ENCODE peak calls at places on chromosomes 12 and 14, in five cellular contexts. A, Q, F, S and D are unnamed samples.

GRCh38 chr12:120439646-120440247 is 1.8 kb downstream of the COX6A1 start:
- DNase-seq in Q (peak; percentile 65), F (peak; percentile 83), A (peak; percentile 54), S (no peak), D (peak; percentile 78)

GRCh38 chr14:45298427-45299117 is 45.6 kb upstream of the MIS18BP1 start:
- DNase-seq in F (no peak), Q (no peak), S (no peak), A (no peak), D (no peak)

GRCh38 chr12:46266382-46266791 is 2.5 kb downstream of the SLC38A1 start:
- DNase-seq in F (peak; percentile 67), S (no peak), Q (no peak), A (peak; percentile 61), D (peak; percentile 46)

GRCh38 chr12:51281202-51281924 is 11.1 kb upstream of the SMAGP start:
- DNase-seq in A (peak; percentile 74), F (no peak), S (no peak), Q (no peak), D (no peak)

GRCh38 chr14:104582649-104583048 is 3.1 kb downstream of the C14orf180 start:
- DNase-seq in A (no peak), Q (no peak), S (no peak), F (peak; percentile 62), D (no peak)

GRCh38 chr12:7113389-7113871 is 4.4 kb upstream of the C1RL start:
- DNase-seq in S (no peak), F (peak; percentile 62), Q (no peak), A (peak; percentile 44), D (peak; percentile 44)

GRCh38 chr12:42728770-42729531 is 139.4 kb upstream of the PRICKLE1 start:
- DNase-seq in A (no peak), Q (no peak), S (no peak), F (no peak), D (no peak)

GRCh38 chr14:75186953-75187352 is 10.5 kb upstream of the TMED10 start:
- DNase-seq in S (no peak), A (no peak), Q (no peak), F (no peak), D (no peak)

GRCh38 chr12:56029666-56030293 is 8.9 kb downstream of the IKZF4 start:
- DNase-seq in F (peak; percentile 75), Q (peak; percentile 71), A (peak; percentile 67), S (no peak), D (peak; percentile 78)

GRCh38 chr12:42524716-42525115 is 64.8 kb downstream of the PRICKLE1 start:
- DNase-seq in S (no peak), F (no peak), A (no peak), Q (no peak), D (no peak)

GRCh38 chr12:124083708-124084107 is 110.7 kb downstream of the ZNF664 start:
- DNase-seq in Q (no peak), A (no peak), S (no peak), F (no peak), D (no peak)

GRCh38 chr12:47988073-47989022 is 15.9 kb downstream of the COL2A1 start:
- DNase-seq in F (no peak), Q (no peak), S (no peak), A (peak; percentile 33), D (no peak)

GRCh38 chr14:33184587-33184986 is 245.9 kb downstream of the NPAS3 start:
- DNase-seq in F (peak; percentile 1), S (no peak), A (no peak), Q (no peak), D (peak; percentile 3)

GRCh38 chr12:42589465-42590323 is at the start of gene PRICKLE1:
- DNase-seq in A (peak; percentile 60), Q (no peak), S (no peak), F (peak; percentile 31), D (peak; percentile 24)

GRCh38 chr12:5459051-5459782 is 27.3 kb downstream of the NTF3 start:
- DNase-seq in A (no peak), F (peak; percentile 9), Q (no peak), S (no peak), D (no peak)

GRCh38 chr14:62439210-62439609 is 606.0 kb downstream of the KCNH5 start:
- DNase-seq in A (no peak), Q (no peak), F (no peak), S (no peak), D (no peak)

GRCh38 chr12:104370989-104371870 is 67.7 kb downstream of the EID3 start:
- DNase-seq in A (peak; percentile 57), Q (no peak), F (no peak), S (peak; percentile 54), D (peak; percentile 86)

GRCh38 chr12:99907210-99907609 is 77.5 kb downstream of the ANKS1B start:
- DNase-seq in Q (no peak), A (no peak), F (no peak), S (no peak), D (no peak)

GRCh38 chr12:56188786-56189335 is 422 bp downstream of the SMARCC2 start:
- DNase-seq in S (no peak), F (no peak), A (no peak), Q (no peak), D (no peak)

GRCh38 chr12:81644503-81644902 is 114.6 kb downstream of the PPFIA2 start:
- DNase-seq in F (peak; percentile 3), S (no peak), A (peak; percentile 36), Q (peak; percentile 38), D (peak; percentile 7)

GRCh38 chr14:65084554-65085190 is 17.6 kb downstream of the MAX start:
- DNase-seq in Q (no peak), S (no peak), A (no peak), F (no peak), D (no peak)

GRCh38 chr12:66829660-66830325 is 150.9 kb upstream of the GRIP1 start:
- DNase-seq in S (no peak), F (no peak), Q (no peak), A (no peak), D (no peak)

GRCh38 chr14:35121026-35121886 is 534 bp downstream of the PPP2R3C start:
- DNase-seq in F (peak; percentile 45), Q (no peak), A (no peak), S (no peak), D (peak; percentile 93)

GRCh38 chr14:35124127-35124526 is 1.8 kb downstream of the PRORP start:
- DNase-seq in A (no peak), Q (no peak), S (no peak), F (peak; percentile 16), D (no peak)

GRCh38 chr14:35121887-35122695 is at the start of the genes PPP2R3C and PRORP:
- DNase-seq in S (peak; percentile 95), Q (peak; percentile 98), F (peak; percentile 94), A (peak; percentile 94), D (peak; percentile 99)

GRCh38 chr14:35123388-35123703 is 994 bp downstream of the PRORP start:
- DNase-seq in S (no peak), A (no peak), Q (no peak), F (no peak), D (no peak)

DNA sequence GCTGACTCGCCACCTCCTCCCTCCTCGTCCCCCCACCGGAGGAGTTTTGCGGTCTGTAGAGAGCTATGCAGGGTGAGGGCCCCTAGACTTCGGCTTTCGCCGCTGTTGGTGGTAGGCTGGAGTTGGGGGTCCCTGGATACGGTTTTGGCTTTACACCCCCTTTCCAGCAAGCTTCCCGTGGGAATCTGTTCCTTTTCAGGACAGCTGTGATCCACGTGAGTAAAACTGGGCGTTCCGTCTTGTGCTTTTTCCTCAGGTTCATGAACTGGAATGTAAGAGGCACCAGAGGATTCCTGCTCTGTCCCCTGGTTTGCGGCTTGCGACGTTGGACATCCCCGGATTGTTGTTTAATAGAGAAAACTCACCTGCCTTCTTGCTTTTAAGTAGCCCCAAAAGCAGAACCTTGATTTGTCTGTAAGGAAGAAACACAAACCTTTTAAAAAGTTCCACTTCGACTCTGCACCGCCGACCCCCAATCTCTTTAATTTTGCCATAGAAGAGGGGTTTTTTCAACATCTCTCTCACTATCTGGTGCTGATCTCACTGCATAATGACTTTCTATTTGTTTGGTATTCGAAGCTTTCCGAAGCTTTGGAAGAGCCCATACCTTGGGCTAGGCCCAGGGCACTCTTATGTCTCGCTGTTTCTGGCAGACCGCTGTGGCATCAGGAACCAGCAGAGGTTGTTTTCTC is 490 bp downstream of the PRORP start:
- DNase-seq in Q (peak; percentile 69), F (peak; percentile 18), A (peak; percentile 59), S (no peak), D (peak; percentile 55)
- TF ChIP-seq MAFK in Q (no peak), F (no peak), A (no peak), S (no peak), D (no peak)

DNA sequence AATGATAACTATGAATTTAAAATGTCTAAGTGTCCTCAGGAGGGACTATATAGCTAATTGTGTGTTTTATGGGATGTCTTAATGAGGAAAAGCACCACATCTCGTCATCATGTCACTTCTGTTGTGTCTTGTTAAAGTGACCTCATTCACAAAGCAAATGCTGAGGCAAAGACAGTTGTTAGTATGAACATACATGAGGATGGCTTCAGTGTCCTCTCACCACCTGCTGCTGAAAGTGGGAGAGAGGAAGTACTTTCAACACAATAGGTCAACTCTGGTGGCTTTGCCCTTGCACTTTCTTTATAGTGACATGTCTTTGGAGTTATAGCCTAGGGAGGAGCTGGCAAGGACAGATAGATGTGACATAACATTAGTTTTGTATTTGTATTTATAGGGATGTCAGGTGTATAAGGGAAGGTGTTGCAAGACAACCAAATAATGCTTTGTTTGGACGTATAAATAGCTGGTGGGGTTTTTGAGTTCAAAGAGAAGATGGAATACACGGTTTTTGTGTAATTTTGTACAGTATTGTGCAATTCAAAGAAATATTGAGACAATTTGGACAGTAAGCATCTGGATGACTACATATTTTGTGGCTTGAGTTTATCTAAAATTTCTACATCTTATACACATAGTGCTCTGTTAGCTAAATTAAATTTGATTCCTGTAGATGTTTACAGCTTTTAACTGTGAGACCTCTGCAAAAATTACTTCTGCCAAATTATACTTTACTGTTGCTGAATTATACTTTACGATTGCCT is 131.7 kb upstream of the ATP2B1 start:
- DNase-seq in Q (no peak), F (no peak), S (no peak), A (peak; percentile 51), D (no peak)
- TF ChIP-seq MAFK in Q (no peak), F (no peak), S (no peak), A (no peak), D (no peak)

GRCh38 chr12:127482950-127483349 is 784.0 kb upstream of the TMEM132C start:
- DNase-seq in A (no peak), F (no peak), S (no peak), Q (no peak), D (no peak)

GRCh38 chr12:127487031-127487430 is 779.9 kb upstream of the TMEM132C start:
- DNase-seq in F (no peak), Q (no peak), A (no peak), S (no peak), D (no peak)

GRCh38 chr12:127489055-127489454 is 777.9 kb upstream of the TMEM132C start:
- DNase-seq in A (no peak), F (no peak), S (no peak), Q (peak; percentile 58), D (no peak)

GRCh38 chr12:127480775-127481314 is 786.1 kb upstream of the TMEM132C start:
- DNase-seq in A (no peak), F (no peak), S (no peak), Q (peak; percentile 4), D (no peak)

DNA sequence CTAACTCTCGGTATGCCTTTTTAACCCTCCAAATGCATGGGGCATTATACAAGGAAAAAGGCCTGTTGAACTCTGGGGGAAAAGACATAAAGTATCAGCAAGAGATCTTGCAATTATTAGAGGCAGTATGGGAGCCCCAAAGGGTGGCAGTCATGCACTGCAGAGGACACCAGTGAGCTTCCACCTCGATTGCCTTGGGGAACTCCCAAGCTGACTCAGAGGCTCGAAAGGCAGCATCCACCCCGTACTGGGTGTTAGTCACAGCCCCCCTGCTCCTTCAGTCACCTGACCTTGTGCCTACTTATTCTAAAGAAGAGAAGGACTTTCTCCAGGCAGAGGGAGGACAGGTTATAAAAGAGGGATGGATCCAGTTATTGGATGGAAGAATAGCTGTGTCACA is 781.4 kb upstream of the TMEM132C start:
- DNase-seq in F (no peak), Q (no peak), A (peak; percentile 86), S (peak; percentile 10), D (no peak)
- TF ChIP-seq MAFK in F (no peak), Q (no peak), A (no peak), S (no peak), D (no peak)

GRCh38 chr14:92108345-92109254 is 2.2 kb upstream of the ATXN3 start:
- DNase-seq in S (no peak), A (no peak), Q (peak; percentile 73), F (peak; percentile 80), D (no peak)
- TF ChIP-seq MAFK in S (no peak), A (no peak), Q (no peak), F (no peak), D (no peak)